ENCODE peak calls at places on chromosomes 5 and 9, in four cellular contexts. O, U, Y and C are unnamed samples.

GRCh38 chr5:10691826-10692785 is 68.9 kb downstream of the DAP start:
- DNase-seq in U (no peak), Y (no peak), O (no peak), C (no peak)

GRCh38 chr9:32423371-32423770 is 38.9 kb downstream of the ACO1 start:
- DNase-seq in U (no peak), O (no peak), Y (no peak), C (no peak)

GRCh38 chr5:39675676-39676075 is 250.9 kb upstream of the DAB2 start:
- DNase-seq in O (no peak), Y (no peak), U (no peak), C (no peak)

GRCh38 chr5:36398137-36398536 is 96.4 kb upstream of the RANBP3L start:
- DNase-seq in O (no peak), Y (no peak), U (no peak), C (no peak)

GRCh38 chr5:55934117-55934613 is 60.6 kb downstream of the IL6ST start:
- DNase-seq in Y (no peak), U (no peak), O (peak; percentile 48), C (no peak)

GRCh38 chr5:59992206-59992605 is 98.7 kb upstream of the PDE4D start:
- DNase-seq in Y (no peak), U (no peak), O (no peak), C (no peak)

GRCh38 chr5:89847743-89848142 is 561.8 kb downstream of the CETN3 start:
- DNase-seq in O (no peak), Y (no peak), U (no peak), C (no peak)

GRCh38 chr9:76297721-76298239 is 96.4 kb downstream of the RFK start:
- DNase-seq in Y (peak; percentile 40), U (no peak), O (no peak), C (peak; percentile 52)

DNA sequence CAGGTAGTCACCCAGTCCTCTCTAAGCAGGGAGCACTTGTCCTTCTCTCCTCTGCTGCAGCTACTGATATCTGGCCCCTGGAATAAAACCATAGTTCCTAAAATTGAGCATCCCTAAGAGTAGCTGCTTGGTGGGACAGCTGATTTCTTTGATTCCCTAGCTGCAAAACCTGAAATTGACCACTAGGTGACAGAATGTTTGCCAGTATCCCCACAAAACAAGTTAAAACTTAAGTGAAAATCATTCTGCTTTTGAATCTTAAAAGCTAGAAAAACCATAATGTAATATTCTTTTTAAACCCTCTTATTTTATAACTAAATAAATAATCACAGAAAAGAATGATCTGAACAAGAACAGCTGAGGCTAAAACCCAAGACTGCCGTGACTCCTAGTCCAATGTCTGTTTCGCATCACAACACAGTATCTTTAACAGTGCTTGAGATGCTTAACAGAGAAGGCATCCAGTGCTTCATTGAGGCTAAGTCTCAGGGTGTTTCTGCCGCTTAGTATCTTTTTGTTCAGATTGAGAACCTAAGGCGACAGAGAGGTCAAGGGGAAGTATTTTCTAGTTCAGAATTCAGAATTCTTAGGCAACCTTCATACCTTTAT is 24.4 kb upstream of the TAL2 start:
- DNase-seq in O (no peak), Y (no peak), U (no peak), C (no peak)
- TF ChIP-seq CTCF in O (peak; percentile 31), Y (no peak), U (peak; percentile 32), C (no peak)

DNA sequence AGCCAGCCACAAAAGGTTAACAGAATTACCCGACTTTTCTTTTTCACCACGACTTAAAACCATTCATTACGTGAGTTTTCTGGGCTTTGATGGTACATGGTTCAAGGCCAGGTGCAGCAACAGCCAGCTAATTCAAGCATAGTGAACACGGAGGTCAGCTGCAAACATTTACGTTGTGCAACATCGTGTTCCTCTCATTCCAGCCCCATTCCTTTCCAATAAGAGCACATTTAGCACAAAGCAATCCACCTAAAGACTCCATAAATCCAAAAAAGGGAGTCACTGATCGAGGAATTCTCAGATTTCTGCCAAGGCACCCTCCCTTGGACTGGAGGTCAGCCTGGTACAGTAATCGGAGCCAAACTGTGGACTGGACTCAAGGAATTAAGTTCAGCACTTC is 14.4 kb downstream of the NREP start:
- DNase-seq in U (no peak), Y (no peak), O (no peak), C (peak; percentile 56)
- H3K4me3 ChIP-seq in U (peak overlapping the region; percentile 3), Y (no peak overlapping the region), O (no peak overlapping the region), C (no peak overlapping the region)

DNA sequence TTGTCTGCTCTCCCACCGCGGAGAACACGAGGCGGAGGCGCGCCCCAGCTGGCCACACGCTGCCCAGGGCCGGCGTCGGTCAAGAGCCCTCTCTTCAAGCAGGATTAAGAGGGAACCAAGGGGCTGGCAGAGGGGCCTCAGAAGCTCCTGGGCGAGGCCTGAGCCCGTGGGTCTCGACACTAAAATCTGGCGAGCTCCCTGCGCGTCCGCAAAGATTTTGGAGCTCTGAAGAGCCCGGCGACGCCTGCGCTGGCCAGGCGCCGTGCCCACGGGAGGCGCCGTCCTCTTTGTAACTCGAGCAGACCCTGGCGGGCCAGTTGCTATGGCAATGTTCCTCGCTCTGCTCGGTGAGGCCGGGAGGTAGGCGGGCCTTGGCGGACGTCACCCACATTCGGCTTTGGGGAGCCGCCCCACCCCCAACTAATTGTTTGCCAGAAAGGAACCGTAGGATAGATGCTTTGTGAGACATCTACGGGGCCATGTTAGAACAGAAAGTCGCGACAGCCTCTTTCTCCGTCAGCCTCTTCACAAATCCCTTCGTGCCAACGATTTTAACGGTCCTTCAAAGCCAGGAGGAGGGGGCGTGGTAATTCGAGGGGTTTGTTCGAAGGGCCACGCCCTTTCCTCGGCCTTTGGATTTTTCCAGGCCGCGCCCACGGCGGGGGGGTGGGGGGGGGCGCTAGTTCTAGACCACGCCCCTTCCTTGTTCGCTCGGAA is 735 bp upstream of the CNOT8 start:
- DNase-seq in O (peak; percentile 90), U (peak; percentile 97), Y (peak; percentile 95), C (peak; percentile 97)
- TF ChIP-seq CTCF in O (no peak), U (no peak), Y (no peak), C (no peak)

GRCh38 chr9:27528278-27528885 is 1.2 kb downstream of the MOB3B start:
- DNase-seq in Y (peak; percentile 65), O (no peak), U (peak; percentile 92), C (peak; percentile 84)

GRCh38 chr9:27529316-27530278 is at the start of gene MOB3B:
- DNase-seq in O (peak; percentile 76), Y (peak; percentile 83), U (peak; percentile 97), C (peak; percentile 88)

GRCh38 chr9:27528886-27529315 is 713 bp downstream of the MOB3B start:
- DNase-seq in U (peak; percentile 90), O (peak; percentile 52), Y (peak; percentile 44), C (peak; percentile 68)

GRCh38 chr9:27530915-27531762 is 1.5 kb upstream of the MOB3B start:
- DNase-seq in Y (no peak), U (no peak), O (no peak), C (no peak)

GRCh38 chr9:27527702-27528277 is 1.8 kb downstream of the MOB3B start:
- DNase-seq in Y (no peak), U (peak; percentile 76), O (no peak), C (no peak)
- H3K4me3 ChIP-seq in Y (peak overlapping the region; percentile 78), U (peak overlapping the region; percentile 86), O (no peak overlapping the region), C (peak overlapping the region; percentile 89)

GRCh38 chr9:101453776-101454570 is 18.4 kb upstream of the ALDOB start:
- DNase-seq in U (no peak), Y (no peak), O (no peak), C (no peak)

GRCh38 chr9:101458955-101459631 is 23.5 kb upstream of the ALDOB start:
- DNase-seq in O (peak; percentile 58), Y (peak; percentile 23), U (no peak), C (no peak)

GRCh38 chr9:101455656-101456235 is 20.2 kb upstream of the ALDOB start:
- DNase-seq in O (no peak), U (no peak), Y (no peak), C (no peak)

GRCh38 chr9:101460965-101461364 is 25.4 kb upstream of the ALDOB start:
- DNase-seq in U (no peak), Y (no peak), O (no peak), C (no peak)

DNA sequence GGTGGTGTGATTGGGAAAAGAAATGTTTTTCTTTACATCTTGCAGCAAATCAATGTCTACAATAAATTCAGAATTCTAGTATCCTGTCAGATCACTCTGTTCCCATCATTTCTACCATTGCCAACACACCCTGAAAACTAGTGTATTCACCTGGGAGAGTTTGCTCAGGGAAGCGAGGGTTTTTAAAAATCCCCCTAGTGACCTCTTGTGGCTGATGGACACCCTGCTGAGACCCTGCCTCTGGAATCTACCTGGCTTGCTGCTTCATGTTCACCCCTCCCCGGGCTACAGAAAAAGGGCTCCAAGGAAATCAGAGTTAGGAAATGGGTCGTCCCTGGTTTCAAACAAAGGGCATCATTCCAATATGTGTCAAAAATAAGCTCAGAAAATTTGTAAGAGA is 21.4 kb upstream of the ALDOB start:
- DNase-seq in Y (no peak), U (no peak), O (no peak), C (no peak)
- TF ChIP-seq CTCF in Y (no peak), U (no peak), O (no peak), C (no peak)

GRCh38 chr5:179314606-179315355 is 30.5 kb downstream of the ADAMTS2 start:
- DNase-seq in Y (no peak), U (peak; percentile 22), O (no peak), C (no peak)
- H3K4me3 ChIP-seq in Y (no peak overlapping the region), U (no peak overlapping the region), O (no peak overlapping the region), C (no peak overlapping the region)